ENCODE peak calls at places on chromosome 14, in nine cellular contexts. T, N, R, U, E, F, Q, O and B are unnamed samples.
A peak's percentile ranks its signal among the peaks of the same experiment; 100 is the strongest.

GRCh38 chr14:94536836-94537235 is 24.4 kb upstream of the SERPINA4 start:
- DNase-seq in T (no peak), N (peak; percentile 5), R (no peak), U (no peak), E (peak; percentile 28), F (no peak), Q (no peak), O (no peak), B (no peak)

GRCh38 chr14:92924247-92924646 is 1.3 kb downstream of the CHGA start:
- DNase-seq in T (no peak), N (no peak), R (no peak), U (no peak), E (no peak), F (no peak), Q (peak; percentile 69), O (no peak), B (no peak)

GRCh38 chr14:32572867-32573149 is 243.7 kb downstream of the AKAP6 start:
- DNase-seq in T (no peak), N (no peak), R (no peak), U (no peak), E (no peak), F (no peak), Q (no peak), O (no peak), B (no peak)

GRCh38 chr14:49505026-49505766 is 81.0 kb downstream of the RPS29 start:
- DNase-seq in T (no peak), N (no peak), R (no peak), U (no peak), E (no peak), F (no peak), Q (peak; percentile 41), O (no peak), B (no peak)

GRCh38 chr14:104635717-104636116 is 31.1 kb upstream of the TMEM179 start:
- DNase-seq in T (no peak), N (no peak), R (no peak), U (no peak), E (peak; percentile 26), F (no peak), Q (no peak), O (no peak), B (no peak)

GRCh38 chr14:99271951-99272668 is at the start of gene BCL11B:
- DNase-seq in T (peak; percentile 79), N (peak; percentile 81), R (peak; percentile 93), U (peak; percentile 73), E (peak; percentile 97), F (peak; percentile 33), Q (peak; percentile 80), O (peak; percentile 82), B (peak; percentile 90)

GRCh38 chr14:65410640-65411039 is 1.9 kb upstream of the FUT8 start:
- DNase-seq in T (no peak), N (no peak), R (no peak), U (no peak), E (no peak), F (no peak), Q (no peak), O (no peak), B (no peak)

GRCh38 chr14:68089146-68089715 is 269.7 kb downstream of the RAD51B start:
- DNase-seq in T (no peak), N (no peak), R (no peak), U (no peak), E (no peak), F (no peak), Q (no peak), O (peak; percentile 97), B (no peak)

GRCh38 chr14:96584199-96584906 is 82.2 kb downstream of the PAPOLA start:
- DNase-seq in T (no peak), N (peak; percentile 77), R (peak; percentile 43), U (no peak), E (peak; percentile 80), F (no peak), Q (peak; percentile 37), O (peak; percentile 6), B (no peak)

GRCh38 chr14:65170768-65171251 is 68.5 kb upstream of the MAX start:
- DNase-seq in T (peak; percentile 10), N (peak; percentile 61), R (peak; percentile 59), U (no peak), E (no peak), F (no peak), Q (no peak), O (no peak), B (peak; percentile 60)

GRCh38 chr14:72451081-72451972 is 442.6 kb downstream of the DPF3 start:
- DNase-seq in T (peak; percentile 24), N (no peak), R (peak; percentile 73), U (no peak), E (no peak), F (no peak), Q (peak; percentile 77), O (no peak), B (peak; percentile 25)